ENCODE peak calls at places on chromosomes 6 and 20, in nine cellular contexts. D is ecto neural progenitor cell; R is activated naive CD4-positive, alpha-beta T cell treated with anti-CD3 and anti-CD28 coated beads, Interleukin-2, amount 50 U/mL, for 72 hours; B is iris pigment epithelial cell; U is ACHN; M is SHP77; Q is HCT116; P is NCI-H2171 treated with DMSO at 0.1 percent for 48 hours; L is AG09319. T is an unnamed sample.

GRCh38 chr6:10759312-10759839 is 11.8 kb downstream of the TMEM14B start:
- DNase-seq in M (peak), P (peak), L (peak), U (peak), D (no peak), R (no peak), B (peak), Q (peak), T (peak)

GRCh38 chr20:63966944-63967322 is 2.8 kb downstream of the ZNF512B start:
- DNase-seq in R (no peak), B (no peak), M (no peak), U (no peak), Q (no peak), D (no peak), L (no peak), P (no peak), T (no peak)

GRCh38 chr20:31475032-31475431 is at the start of the genes DEFB124 and REM1:
- DNase-seq in D (peak), L (no peak), B (no peak), Q (no peak), M (no peak), U (no peak), R (no peak), P (no peak), T (no peak)

GRCh38 chr20:17438436-17439039 is 92.6 kb downstream of the BFSP1 start:
- DNase-seq in R (no peak), M (no peak), U (no peak), D (no peak), L (no peak), P (no peak), Q (no peak), B (no peak), T (no peak)

GRCh38 chr20:61901421-61902212 is 164.1 kb downstream of the TAF4 start:
- DNase-seq in R (no peak), M (no peak), P (no peak), L (no peak), Q (no peak), D (no peak), U (no peak), B (no peak), T (no peak)

GRCh38 chr6:37822851-37823682 is 3.5 kb downstream of the ZFAND3 start:
- DNase-seq in U (no peak), D (no peak), L (no peak), Q (no peak), P (no peak), R (peak), B (peak), M (no peak), T (peak)

GRCh38 chr6:85372915-85373270 is 77.0 kb upstream of the NT5E start:
- DNase-seq in M (no peak), L (no peak), D (no peak), P (no peak), R (no peak), B (no peak), Q (no peak), U (no peak), T (no peak)

GRCh38 chr20:64041040-64041780 is 5.2 kb downstream of the C20orf204 start:
- DNase-seq in L (no peak), P (peak), U (no peak), R (no peak), Q (no peak), D (no peak), B (no peak), M (no peak), T (peak)

GRCh38 chr20:4171538-4172116 is 156.3 kb upstream of the RNF24 start:
- DNase-seq in B (peak), Q (no peak), M (no peak), R (no peak), D (no peak), L (no peak), U (no peak), P (no peak), T (peak)

GRCh38 chr6:132960720-132961119 is 146.4 kb downstream of the RPS12 start:
- DNase-seq in U (no peak), B (no peak), D (no peak), P (no peak), R (no peak), Q (no peak), M (no peak), L (no peak), T (no peak)

GRCh38 chr6:2971420-2972218 is at the start of gene SERPINB6:
- DNase-seq in P (no peak), B (peak), Q (no peak), D (peak), M (no peak), U (peak), L (no peak), R (peak), T (peak)

GRCh38 chr6:158737710-158738615 is 81.2 kb downstream of the EZR start:
- DNase-seq in B (peak), M (peak), Q (peak), P (no peak), U (peak), L (no peak), R (no peak), D (no peak), T (peak)

GRCh38 chr6:109945091-109945490 is 33.0 kb upstream of the GPR6 start:
- DNase-seq in R (no peak), L (no peak), Q (no peak), B (no peak), D (no peak), P (no peak), U (no peak), M (no peak), T (no peak)

GRCh38 chr6:4687989-4688947 is 87.9 kb upstream of the CDYL start:
- DNase-seq in U (peak), D (no peak), Q (peak), P (no peak), R (no peak), B (peak), L (peak), M (no peak), T (peak)

GRCh38 chr20:53346266-53346665 is 247.4 kb downstream of the ZNF217 start:
- DNase-seq in L (no peak), Q (no peak), B (peak), U (no peak), D (no peak), R (no peak), P (no peak), M (no peak), T (no peak)

T was measured in fibroblast of the aortic adventitia.